ENCODE peak calls at places on chromosomes 11 and 22, in ten cellular contexts. D is MG63; W is heart right ventricle; X is activated effector memory CD4-positive, alpha-beta T cell treated with Interleukin-2 at 50 U/mL for 16 hours; T is iPS-NIHi11; V is NB4; N is RPMI8226; J is stimulated activated naive CD4-positive, alpha-beta T cell; F is GM03348; H is endothelial cell. E is an unnamed sample.

GRCh38 chr22:46122511-46122971 is 27.8 kb upstream of the PPARA start:
- DNase-seq in V (peak), J (peak), N (peak), D (peak), W (peak), F (peak), X (peak), H (peak), T (peak), E (peak)

GRCh38 chr22:47281126-47282106 is 519.0 kb downstream of the TBC1D22A start:
- DNase-seq in V (no peak), T (no peak), X (no peak), W (no peak), J (no peak), H (no peak), N (no peak), F (peak), D (peak), E (no peak)

GRCh38 chr11:68658661-68659060 is 25.7 kb upstream of the GAL start:
- DNase-seq in V (no peak), D (no peak), H (no peak), J (no peak), F (no peak), T (no peak), W (no peak), N (no peak), X (no peak), E (no peak)

GRCh38 chr11:125428486-125429173 is 67.4 kb downstream of the FEZ1 start:
- DNase-seq in X (no peak), V (peak), T (no peak), W (no peak), F (no peak), J (no peak), H (no peak), D (no peak), N (no peak), E (no peak)

GRCh38 chr22:43848366-43849171 is 13.7 kb downstream of the SULT4A1 start:
- DNase-seq in D (peak), J (no peak), N (peak), F (peak), H (peak), V (peak), T (peak), X (no peak), W (no peak), E (no peak)

GRCh38 chr11:78698612-78699011 is 123.9 kb upstream of the NARS2 start:
- DNase-seq in H (no peak), W (peak), X (no peak), J (no peak), V (no peak), D (peak), F (peak), T (no peak), N (no peak), E (no peak)

GRCh38 chr11:33802414-33802950 is 28.2 kb upstream of the FBXO3 start:
- DNase-seq in W (peak), T (peak), X (no peak), H (peak), F (peak), J (no peak), V (peak), D (peak), N (peak), E (no peak)

GRCh38 chr11:128532571-128533091 is 54.7 kb downstream of the ETS1 start:
- DNase-seq in W (no peak), F (no peak), N (no peak), H (no peak), J (no peak), T (peak), D (no peak), V (no peak), X (no peak), E (no peak)

GRCh38 chr11:65090628-65091027 is 5.4 kb upstream of the VPS51 start:
- DNase-seq in J (no peak), W (no peak), F (no peak), D (no peak), N (no peak), V (no peak), H (no peak), X (no peak), T (no peak), E (no peak)

GRCh38 chr22:27105142-27106025 is 448.0 kb downstream of the MIAT start:
- DNase-seq in V (no peak), J (no peak), X (no peak), T (no peak), D (peak), W (peak), H (no peak), F (peak), N (no peak), E (no peak)

GRCh38 chr11:15199693-15200092 is 85.0 kb downstream of the INSC start:
- DNase-seq in T (no peak), X (no peak), V (no peak), H (no peak), W (peak), D (peak), N (no peak), J (no peak), F (no peak), E (no peak)

GRCh38 chr22:46011627-46012181 is 34.7 kb upstream of the WNT7B start:
- DNase-seq in H (no peak), N (no peak), X (no peak), T (no peak), V (no peak), J (no peak), F (no peak), D (no peak), W (no peak), E (no peak)

GRCh38 chr22:40107756-40108437 is 69.8 kb upstream of the TNRC6B start:
- DNase-seq in W (peak), F (peak), X (no peak), V (no peak), H (no peak), N (peak), T (no peak), J (no peak), D (peak), E (no peak)

GRCh38 chr22:38437416-38437815 is 17.6 kb downstream of the KCNJ4 start:
- DNase-seq in X (no peak), F (no peak), V (no peak), J (no peak), N (peak), D (no peak), T (no peak), H (no peak), W (no peak), E (no peak)

GRCh38 chr11:56670984-56671383 is 7.5 kb downstream of the OR5AR1 start:
- DNase-seq in T (no peak), J (no peak), D (no peak), F (no peak), H (no peak), W (no peak), N (no peak), V (no peak), X (no peak), E (no peak)

GRCh38 chr22:17258015-17258827 is 39.0 kb upstream of the ADA2 start:
- DNase-seq in D (peak), T (peak), J (peak), V (peak), H (no peak), F (no peak), X (peak), W (peak), N (peak), E (no peak)

GRCh38 chr11:16154715-16155396 is 201.5 kb downstream of the SOX6 start:
- DNase-seq in N (no peak), W (no peak), J (no peak), D (no peak), T (no peak), X (no peak), F (no peak), V (no peak), H (no peak), E (peak)

GRCh38 chr11:124724854-124725718 is 14.7 kb upstream of the NRGN start:
- DNase-seq in J (no peak), H (no peak), W (no peak), T (no peak), F (no peak), N (no peak), V (peak), X (no peak), D (no peak), E (no peak)

GRCh38 chr11:66884443-66884842 is 27.6 kb downstream of the LRFN4 start:
- DNase-seq in N (no peak), D (no peak), F (no peak), X (no peak), T (no peak), W (no peak), V (no peak), H (no peak), J (no peak), E (no peak)

GRCh38 chr11:116454020-116454645 is 318.7 kb downstream of the BUD13 start:
- DNase-seq in N (peak), V (peak), F (peak), X (no peak), W (peak), J (no peak), T (peak), D (peak), H (peak), E (no peak)

GRCh38 chr11:92556435-92556834 is 331.8 kb downstream of the FAT3 start:
- DNase-seq in X (no peak), V (peak), N (peak), W (peak), H (peak), J (no peak), D (no peak), F (peak), T (no peak), E (no peak)

GRCh38 chr11:119671561-119672015 is 57.4 kb downstream of the NECTIN1 start:
- DNase-seq in X (no peak), T (no peak), F (peak), H (no peak), J (no peak), W (peak), V (no peak), N (peak), D (peak), E (no peak)